ENCODE peak calls at places on chromosome 14, in five cellular contexts. P, K, C, Y and I are unnamed samples.

GRCh38 chr14:71525663-71526246 is 406.5 kb upstream of the RGS6 start:
- DNase-seq in P (no peak), Y (no peak), C (no peak), K (no peak), I (no peak)

GRCh38 chr14:23171251-23171975 is 12.0 kb downstream of the SLC7A8 start:
- DNase-seq in P (no peak), Y (no peak), C (no peak), K (no peak), I (no peak)

GRCh38 chr14:94171208-94171607 is 2.9 kb upstream of the PPP4R4 start:
- DNase-seq in Y (no peak), P (no peak), K (peak), C (no peak), I (no peak)

GRCh38 chr14:58467575-58467974 is 40.1 kb downstream of the KIAA0586 start:
- DNase-seq in K (no peak), Y (no peak), P (no peak), C (no peak), I (no peak)

GRCh38 chr14:102415671-102416070 is 52.9 kb downstream of the TECPR2 start:
- DNase-seq in P (no peak), Y (no peak), K (no peak), C (no peak), I (no peak)

GRCh38 chr14:35940291-35940690 is 114.2 kb downstream of the BRMS1L start:
- DNase-seq in C (no peak), P (no peak), Y (no peak), K (no peak), I (no peak)

GRCh38 chr14:68676511-68676943 is 116.3 kb downstream of the ZFP36L1 start:
- DNase-seq in C (peak), K (no peak), Y (no peak), P (peak), I (no peak)

GRCh38 chr14:88614218-88614907 is 51.5 kb downstream of the ZC3H14 start:
- DNase-seq in K (peak), P (no peak), Y (no peak), C (no peak), I (no peak)

GRCh38 chr14:76922599-76922998 is 96.4 kb downstream of the LRRC74A start:
- DNase-seq in Y (no peak), C (no peak), P (no peak), K (no peak), I (no peak)

GRCh38 chr14:101335061-101335661 is 226.1 kb upstream of the DIO3 start:
- DNase-seq in Y (no peak), C (no peak), K (no peak), P (peak), I (no peak)

GRCh38 chr14:60561845-60562746 is 53.1 kb downstream of the SIX6 start:
- DNase-seq in Y (no peak), P (peak), K (peak), C (peak), I (no peak)

GRCh38 chr14:31582286-31582691 is 21.1 kb downstream of the NUBPL start:
- DNase-seq in K (no peak), P (peak), Y (no peak), C (no peak), I (no peak)

GRCh38 chr14:92135269-92135668 is 13.5 kb downstream of the CPSF2 start:
- DNase-seq in C (peak), K (no peak), P (peak), Y (no peak), I (no peak)

GRCh38 chr14:104919993-104920315 is 4.7 kb upstream of the PLD4 start:
- DNase-seq in P (no peak), K (no peak), C (no peak), Y (no peak), I (no peak)